ENCODE peak calls at places on chromosomes 16 and 17, in seven cellular contexts. L is NCI-H460; S is NCI-H1048; J is H1; D is uterus; Y is progenitor cell of endocrine pancreas; P is stimulated activated CD4-positive, alpha-beta T cell treated with anti-CD3 and anti-CD28 coated beads, Interleukin-15, amount 100 ng/mL, for 24 hours. Q is an unnamed sample.

GRCh38 chr16:4847774-4848587 is 700 bp downstream of the UBN1 start:
- DNase-seq in L (peak), S (no peak), J (no peak), D (peak), Y (peak), P (peak), Q (no peak)

GRCh38 chr16:83109736-83110135 is 483.0 kb downstream of the CDH13 start:
- DNase-seq in L (no peak), S (no peak), J (no peak), D (no peak), Y (no peak), P (no peak), Q (no peak)

GRCh38 chr16:1713933-1714332 is 7.9 kb downstream of the MAPK8IP3 start:
- DNase-seq in L (no peak), S (no peak), J (no peak), D (no peak), Y (no peak), P (no peak), Q (no peak)

GRCh38 chr16:30350134-30350871 is 4.8 kb downstream of the CD2BP2 start:
- DNase-seq in L (no peak), S (no peak), J (no peak), D (no peak), Y (no peak), P (peak), Q (no peak)

GRCh38 chr17:74371653-74372147 is 4.4 kb downstream of the GPR142 start:
- DNase-seq in L (no peak), S (no peak), J (no peak), D (no peak), Y (no peak), P (no peak), Q (no peak)

GRCh38 chr17:81031571-81032550 is 3.1 kb upstream of the BAIAP2 start:
- DNase-seq in L (no peak), S (no peak), J (no peak), D (no peak), Y (no peak), P (no peak), Q (no peak)

GRCh38 chr16:85553436-85554113 is 59.5 kb upstream of the GSE1 start:
- DNase-seq in L (no peak), S (no peak), J (peak), D (peak), Y (peak), P (peak), Q (peak)

GRCh38 chr17:48024149-48025039 is 13.2 kb downstream of the COPZ2 start:
- DNase-seq in L (peak), S (no peak), J (peak), D (peak), Y (no peak), P (peak), Q (no peak)

GRCh38 chr16:28482026-28482425 is 9.8 kb downstream of the CLN3 start:
- DNase-seq in L (no peak), S (no peak), J (no peak), D (no peak), Y (no peak), P (no peak), Q (no peak)

GRCh38 chr17:50631195-50631907 is 3.3 kb upstream of the ABCC3 start:
- DNase-seq in L (no peak), S (no peak), J (no peak), D (no peak), Y (no peak), P (no peak), Q (peak)

GRCh38 chr16:84841787-84842300 is 22.1 kb downstream of the CRISPLD2 start:
- DNase-seq in L (no peak), S (no peak), J (peak), D (no peak), Y (peak), P (no peak), Q (peak)

GRCh38 chr17:77423589-77424451 is 283.1 kb downstream of the SEC14L1 start:
- DNase-seq in L (no peak), S (no peak), J (no peak), D (peak), Y (no peak), P (no peak), Q (no peak)

GRCh38 chr17:78400581-78401240 is 22.3 kb downstream of the PGS1 start:
- DNase-seq in L (no peak), S (no peak), J (no peak), D (no peak), Y (no peak), P (no peak), Q (no peak)

GRCh38 chr17:50542795-50543774 is 3.9 kb upstream of the SPATA20 start:
- DNase-seq in L (no peak), S (no peak), J (no peak), D (no peak), Y (no peak), P (no peak), Q (no peak)

GRCh38 chr16:4613636-4614570 is 785 bp downstream of the UBALD1 start:
- DNase-seq in L (no peak), S (no peak), J (no peak), D (no peak), Y (peak), P (peak), Q (no peak)

GRCh38 chr16:23642246-23642774 is 1.0 kb downstream of the DCTN5 start:
- DNase-seq in L (no peak), S (no peak), J (no peak), D (no peak), Y (no peak), P (no peak), Q (no peak)